ENCODE peak calls at places on chromosomes 6 and 20, in five cellular contexts. One of them, this sample, is unnamed.

GRCh38 chr20:19588731-19589130 is 169.3 kb upstream of the RIN2 start:
- DNase-seq in HepG2: peak
- DNase-seq in H1: no peak
- DNase-seq in GM12878: no peak
- DNase-seq in K562: no peak
- DNase-seq in this sample: no peak

GRCh38 chr6:32462609-32463008 is 22.9 kb downstream of the HLA-DRA start:
- DNase-seq in K562: no peak
- DNase-seq in H1: no peak
- DNase-seq in GM12878: peak
- DNase-seq in HepG2: no peak
- DNase-seq in this sample: no peak

GRCh38 chr6:129117355-129117754 is 234.4 kb downstream of the LAMA2 start:
- DNase-seq in GM12878: no peak
- DNase-seq in K562: no peak
- DNase-seq in HepG2: no peak
- DNase-seq in H1: no peak
- DNase-seq in this sample: no peak

GRCh38 chr6:34418367-34418766 is 7.5 kb downstream of the RPS10 start:
- DNase-seq in H1: no peak
- DNase-seq in HepG2: no peak
- DNase-seq in K562: no peak
- DNase-seq in GM12878: no peak
- DNase-seq in this sample: no peak

GRCh38 chr6:123848347-123848746 is 44.7 kb downstream of the NKAIN2 start:
- DNase-seq in K562: no peak
- DNase-seq in GM12878: no peak
- DNase-seq in HepG2: no peak
- DNase-seq in H1: no peak
- DNase-seq in this sample: no peak

GRCh38 chr6:17729223-17730077 is 22.7 kb upstream of the NUP153 start:
- DNase-seq in HepG2: no peak
- DNase-seq in H1: no peak
- DNase-seq in K562: peak
- DNase-seq in GM12878: no peak
- DNase-seq in this sample: no peak

GRCh38 chr20:19909696-19910095 is 107.5 kb upstream of the NAA20 start:
- DNase-seq in H1: no peak
- DNase-seq in K562: no peak
- DNase-seq in HepG2: no peak
- DNase-seq in GM12878: no peak
- DNase-seq in this sample: no peak

GRCh38 chr20:61360296-61360695 is 108.2 kb downstream of the CDH4 start:
- DNase-seq in GM12878: no peak
- DNase-seq in K562: no peak
- DNase-seq in H1: no peak
- DNase-seq in HepG2: no peak
- DNase-seq in this sample: no peak

GRCh38 chr6:158328952-158329351 is 16.7 kb downstream of the TULP4 start:
- DNase-seq in GM12878: no peak
- DNase-seq in K562: no peak
- DNase-seq in HepG2: no peak
- DNase-seq in H1: no peak
- DNase-seq in this sample: no peak

GRCh38 chr20:57941121-57941522 is 231.3 kb upstream of the PMEPA1 start:
- DNase-seq in HepG2: no peak
- DNase-seq in K562: no peak
- DNase-seq in H1: no peak
- DNase-seq in GM12878: no peak
- DNase-seq in this sample: no peak

GRCh38 chr20:33273117-33273851 is 9.7 kb upstream of the BPIFB1 start:
- DNase-seq in HepG2: no peak
- DNase-seq in H1: no peak
- DNase-seq in GM12878: no peak
- DNase-seq in K562: no peak
- DNase-seq in this sample: no peak

GRCh38 chr6:21665436-21666199 is 72.1 kb downstream of the SOX4 start:
- DNase-seq in H1: peak
- DNase-seq in HepG2: no peak
- DNase-seq in K562: no peak
- DNase-seq in GM12878: no peak
- DNase-seq in this sample: no peak

GRCh38 chr6:21665101-21665435 is 71.5 kb downstream of the SOX4 start:
- DNase-seq in HepG2: no peak
- DNase-seq in H1: no peak
- DNase-seq in K562: no peak
- DNase-seq in GM12878: no peak
- DNase-seq in this sample: no peak

GRCh38 chr6:21668794-21669193 is 75.2 kb downstream of the SOX4 start:
- DNase-seq in HepG2: no peak
- DNase-seq in GM12878: no peak
- DNase-seq in K562: no peak
- DNase-seq in H1: no peak
- DNase-seq in this sample: no peak

GRCh38 chr6:21666200-21666671 is 72.7 kb downstream of the SOX4 start:
- DNase-seq in GM12878: no peak
- DNase-seq in K562: no peak
- DNase-seq in H1: no peak
- DNase-seq in HepG2: no peak
- DNase-seq in this sample: no peak

DNA sequence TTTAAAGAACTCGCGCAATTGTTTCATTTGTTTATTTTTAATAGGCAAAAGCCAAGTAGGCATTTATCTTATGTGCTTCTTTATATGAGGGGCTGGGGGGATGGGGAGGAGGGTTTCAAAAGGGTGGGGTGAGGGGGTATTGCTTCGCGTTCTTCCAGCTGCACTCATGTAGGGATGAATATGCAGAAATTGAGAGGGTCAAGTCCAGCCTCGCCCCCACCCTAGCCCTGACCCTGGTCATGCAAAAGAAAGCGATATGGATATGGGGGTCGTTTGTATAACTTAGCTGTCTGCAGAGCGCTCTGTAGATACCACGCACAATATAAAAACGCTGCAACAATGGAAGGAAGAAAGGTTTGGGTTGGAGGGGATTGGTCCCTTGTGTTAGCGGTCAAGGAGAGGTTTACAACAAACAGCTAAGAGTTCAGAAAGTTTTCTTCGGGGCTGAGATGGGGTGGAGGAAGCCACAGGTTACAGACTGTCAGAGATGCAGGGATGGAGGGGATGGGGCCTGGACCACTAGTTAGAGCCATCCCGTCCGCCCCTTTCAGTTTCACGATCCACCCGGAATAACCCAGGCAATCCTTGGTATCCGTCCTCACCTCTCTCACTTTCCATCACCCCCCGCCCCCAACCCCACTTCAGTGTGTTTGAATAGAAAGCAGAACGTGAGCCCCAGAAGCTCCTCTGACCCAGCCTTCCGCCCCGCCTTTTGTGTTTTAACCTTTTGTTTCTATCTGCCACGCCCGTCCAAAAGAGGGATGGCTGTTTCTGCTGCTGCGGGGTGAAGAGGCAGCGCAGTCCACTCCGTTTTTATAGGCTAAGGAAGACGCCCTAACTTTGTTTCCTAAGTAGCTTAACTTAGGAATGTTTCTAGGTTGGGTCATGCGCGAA is 73.5 kb downstream of the SOX4 start:
- DNase-seq in GM12878: no peak
- DNase-seq in K562: no peak
- DNase-seq in HepG2: no peak
- DNase-seq in H1: no peak
- DNase-seq in this sample: no peak
- TF ChIP-seq ZNF274 in GM12878: no peak
- TF ChIP-seq ZNF274 in K562: no peak
- TF ChIP-seq ZNF274 in HepG2: no peak
- TF ChIP-seq ZNF274 in H1: no peak
- TF ChIP-seq ZNF274 in this sample: no peak

GRCh38 chr6:105900120-105900937 is 185.8 kb upstream of the PRDM1 start:
- DNase-seq in K562: peak
- DNase-seq in GM12878: no peak
- DNase-seq in H1: no peak
- DNase-seq in HepG2: no peak
- DNase-seq in this sample: no peak

GRCh38 chr6:105898286-105898685 is 187.8 kb upstream of the PRDM1 start:
- DNase-seq in K562: no peak
- DNase-seq in GM12878: no peak
- DNase-seq in HepG2: no peak
- DNase-seq in H1: no peak
- DNase-seq in this sample: no peak

GRCh38 chr6:105901583-105901982 is 184.6 kb upstream of the PRDM1 start:
- DNase-seq in GM12878: no peak
- DNase-seq in HepG2: no peak
- DNase-seq in H1: no peak
- DNase-seq in K562: no peak
- DNase-seq in this sample: no peak

GRCh38 chr6:105897131-105897530 is 189.0 kb upstream of the PRDM1 start:
- DNase-seq in H1: no peak
- DNase-seq in GM12878: no peak
- DNase-seq in HepG2: no peak
- DNase-seq in K562: no peak
- DNase-seq in this sample: no peak

GRCh38 chr6:105902401-105903031 is 183.6 kb upstream of the PRDM1 start:
- DNase-seq in GM12878: no peak
- DNase-seq in HepG2: no peak
- DNase-seq in H1: no peak
- DNase-seq in K562: no peak
- DNase-seq in this sample: no peak
- TF ChIP-seq MAX in GM12878: no peak
- TF ChIP-seq MAX in HepG2: no peak
- TF ChIP-seq MAX in H1: no peak
- TF ChIP-seq MAX in K562: no peak
- TF ChIP-seq MAX in this sample: no peak

DNA sequence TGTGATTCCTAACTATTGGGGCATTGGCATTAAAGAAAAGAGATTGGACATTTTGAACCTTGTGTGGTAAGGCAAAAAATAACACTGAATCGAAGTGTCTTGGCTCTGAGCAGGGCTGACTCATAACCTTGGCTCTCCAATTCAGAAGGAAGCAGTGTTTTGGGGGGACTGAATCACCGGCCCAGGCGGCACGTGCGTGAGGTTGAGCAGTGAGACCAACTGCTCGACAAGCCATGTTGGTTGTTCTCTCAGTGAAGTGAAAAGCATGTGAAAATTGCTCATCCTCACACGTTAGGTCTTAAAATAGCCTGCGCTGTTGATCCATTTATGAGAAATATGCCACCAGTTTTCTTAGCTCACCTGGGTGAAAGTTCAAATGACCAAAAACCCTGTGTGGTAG is 137.8 kb upstream of the SPACA1 start:
- DNase-seq in K562: no peak
- DNase-seq in GM12878: no peak
- DNase-seq in H1: no peak
- DNase-seq in HepG2: no peak
- DNase-seq in this sample: no peak
- TF ChIP-seq ZNF274 in K562: no peak
- TF ChIP-seq ZNF274 in GM12878: no peak
- TF ChIP-seq ZNF274 in H1: no peak
- TF ChIP-seq ZNF274 in HepG2: no peak
- TF ChIP-seq ZNF274 in this sample: no peak

GRCh38 chr20:34651200-34651599 is 25.7 kb downstream of the PIGU start:
- DNase-seq in K562: no peak
- DNase-seq in H1: no peak
- DNase-seq in HepG2: no peak
- DNase-seq in GM12878: no peak
- DNase-seq in this sample: no peak

DNA sequence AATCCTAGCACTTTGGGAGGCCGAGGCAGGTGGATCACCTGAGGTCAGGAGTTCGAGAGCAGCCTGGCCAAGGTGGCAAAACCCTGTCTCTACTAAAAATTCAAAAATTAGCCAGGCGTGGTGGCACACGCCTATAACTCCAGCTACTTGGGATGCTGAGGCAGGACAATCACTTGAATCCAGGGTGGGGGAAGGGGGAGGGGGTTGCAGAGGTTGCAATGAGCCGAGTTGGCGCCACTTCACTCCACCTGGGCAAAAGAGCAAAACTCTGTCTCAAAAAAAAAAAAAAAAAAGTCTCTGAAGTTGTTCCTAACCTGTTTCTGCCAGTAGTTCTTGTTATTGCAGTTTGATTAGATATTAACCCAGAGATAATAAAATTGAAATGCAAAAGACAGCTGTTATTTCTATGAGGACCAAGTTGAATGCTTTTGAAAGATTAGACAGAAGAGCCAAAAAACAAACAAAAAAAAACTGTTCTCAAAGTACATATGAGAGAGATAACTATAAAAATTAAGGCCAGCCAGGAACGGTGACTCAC is 22.6 kb downstream of the PIGU start:
- DNase-seq in GM12878: no peak
- DNase-seq in HepG2: no peak
- DNase-seq in K562: no peak
- DNase-seq in H1: no peak
- DNase-seq in this sample: no peak
- TF ChIP-seq MAX in GM12878: no peak
- TF ChIP-seq MAX in HepG2: no peak
- TF ChIP-seq MAX in K562: no peak
- TF ChIP-seq MAX in H1: no peak
- TF ChIP-seq MAX in this sample: no peak

DNA sequence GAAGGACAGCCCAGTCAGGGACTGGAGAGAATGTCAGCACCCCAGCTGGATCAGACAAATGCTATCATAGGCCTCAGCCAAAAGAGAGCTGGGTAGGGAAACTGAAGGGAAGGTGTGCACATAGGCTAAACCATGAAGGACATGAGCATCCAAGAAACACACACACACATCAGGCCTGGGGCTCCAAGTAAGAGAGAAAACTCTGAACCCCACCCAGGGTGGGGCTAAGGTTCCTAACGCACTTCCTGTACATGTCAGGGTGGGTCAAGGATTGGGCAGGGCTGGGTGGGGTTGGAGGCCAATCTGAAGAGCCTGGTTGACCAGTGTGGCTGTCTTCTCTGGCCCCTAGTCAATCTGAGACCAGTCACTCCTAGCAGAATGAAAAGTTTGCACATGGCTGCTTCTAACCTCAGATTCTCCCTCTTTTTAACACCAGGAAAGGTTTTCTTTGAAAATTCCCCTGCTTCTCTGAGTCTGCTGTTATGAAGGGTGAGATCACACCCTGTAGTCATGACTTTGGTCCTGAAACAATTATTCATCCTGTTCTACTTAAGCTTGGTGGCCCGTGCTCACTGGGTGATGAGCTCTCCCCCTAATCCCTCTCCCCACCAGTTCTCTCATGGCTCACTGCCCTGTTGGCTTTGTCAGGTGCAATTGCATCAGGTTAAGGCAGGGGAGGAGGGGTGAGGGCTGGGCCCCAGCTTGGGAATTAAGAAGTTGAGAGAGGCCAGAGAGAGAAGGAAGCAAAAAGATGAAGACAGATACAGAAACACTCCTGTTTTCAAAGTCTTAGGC is 88.4 kb downstream of the MAFB start:
- DNase-seq in GM12878: no peak
- DNase-seq in H1: no peak
- DNase-seq in K562: no peak
- DNase-seq in HepG2: no peak
- DNase-seq in this sample: no peak
- TF ChIP-seq ZNF274 in GM12878: no peak
- TF ChIP-seq ZNF274 in H1: no peak
- TF ChIP-seq ZNF274 in K562: no peak
- TF ChIP-seq ZNF274 in HepG2: no peak
- TF ChIP-seq ZNF274 in this sample: no peak

This sample was measured in HCT116.